ENCODE peak calls at places on chromosomes 13 and 19, in nine cellular contexts. V is ascending aorta; A is OCI-LY7; C is gastrocnemius medialis; P is H1; G is suprapubic skin; H is astrocyte of the spinal cord; U is CD8-positive, alpha-beta T cell; T is AG04449. R is an unnamed sample.

GRCh38 chr19:47523473-47523872 is 8.6 kb upstream of the NAPA start:
- DNase-seq in V (no peak), A (peak), C (no peak), P (no peak), G (no peak), H (no peak), U (no peak), T (no peak), R (no peak)

GRCh38 chr13:82961757-82962156 is 920.5 kb downstream of the SLITRK1 start:
- DNase-seq in V (no peak), A (no peak), C (no peak), P (no peak), G (no peak), H (no peak), U (no peak), T (no peak), R (no peak)

GRCh38 chr13:46812398-46812797 is 15.4 kb upstream of the ESD start:
- DNase-seq in V (no peak), A (no peak), C (no peak), P (no peak), G (no peak), H (no peak), U (no peak), T (no peak), R (no peak)

GRCh38 chr19:49438261-49438660 is 3.1 kb downstream of the SLC17A7 start:
- DNase-seq in V (no peak), A (no peak), C (no peak), P (no peak), G (no peak), H (no peak), U (no peak), T (no peak), R (no peak)

GRCh38 chr19:56121180-56122167 is at the start of gene ZNF787:
- DNase-seq in V (peak), A (peak), C (peak), P (peak), G (peak), H (peak), U (peak), T (peak), R (peak)

GRCh38 chr19:43318203-43318602 is 35.3 kb upstream of the CD177 start:
- DNase-seq in V (no peak), A (no peak), C (no peak), P (no peak), G (no peak), H (no peak), U (no peak), T (no peak), R (no peak)

GRCh38 chr19:35673121-35673804 is 6.9 kb downstream of the UPK1A start:
- DNase-seq in V (no peak), A (no peak), C (no peak), P (peak), G (no peak), H (peak), U (peak), T (no peak), R (no peak)

GRCh38 chr13:31970237-31970930 is 61.2 kb upstream of the FRY start:
- DNase-seq in V (no peak), A (no peak), C (no peak), P (no peak), G (no peak), H (peak), U (no peak), T (peak), R (no peak)

GRCh38 chr19:1254081-1254527 is 5.7 kb downstream of the MIDN start:
- DNase-seq in V (no peak), A (no peak), C (no peak), P (no peak), G (no peak), H (no peak), U (no peak), T (no peak), R (no peak)

GRCh38 chr19:35204799-35205732 is 23.5 kb downstream of the FAM187B start:
- DNase-seq in V (no peak), A (peak), C (no peak), P (no peak), G (no peak), H (no peak), U (no peak), T (no peak), R (no peak)

GRCh38 chr13:113627136-113627535 is 30.9 kb downstream of the ATP4B start:
- DNase-seq in V (no peak), A (no peak), C (no peak), P (no peak), G (peak), H (no peak), U (no peak), T (no peak), R (no peak)

GRCh38 chr19:47369923-47370625 is 21.0 kb downstream of the DHX34 start:
- DNase-seq in V (no peak), A (no peak), C (no peak), P (no peak), G (no peak), H (peak), U (no peak), T (peak), R (no peak)

GRCh38 chr13:107069107-107069776 is 501.3 kb upstream of the ARGLU1 start:
- DNase-seq in V (no peak), A (peak), C (no peak), P (no peak), G (no peak), H (no peak), U (no peak), T (no peak), R (no peak)

GRCh38 chr13:110949628-110950027 is 34.8 kb upstream of the ANKRD10 start:
- DNase-seq in V (no peak), A (no peak), C (no peak), P (no peak), G (no peak), H (no peak), U (no peak), T (no peak), R (no peak)

GRCh38 chr13:95564091-95564490 is 11.6 kb downstream of the CLDN10 start:
- DNase-seq in V (no peak), A (no peak), C (no peak), P (no peak), G (no peak), H (peak), U (no peak), T (no peak), R (no peak)

GRCh38 chr19:48842744-48843162 is 6.5 kb upstream of the HSD17B14 start:
- DNase-seq in V (no peak), A (peak), C (no peak), P (peak), G (no peak), H (peak), U (peak), T (no peak), R (peak)

GRCh38 chr13:70729369-70729768 is 621.1 kb upstream of the KLHL1 start:
- DNase-seq in V (no peak), A (no peak), C (no peak), P (no peak), G (no peak), H (no peak), U (no peak), T (no peak), R (no peak)

GRCh38 chr13:44622259-44622658 is 46.1 kb upstream of the TSC22D1 start:
- DNase-seq in V (no peak), A (no peak), C (no peak), P (no peak), G (no peak), H (no peak), U (no peak), T (no peak), R (no peak)

GRCh38 chr19:48681127-48681470 is 8.3 kb upstream of the NTN5 start:
- DNase-seq in V (no peak), A (no peak), C (no peak), P (no peak), G (no peak), H (peak), U (no peak), T (no peak), R (no peak)

GRCh38 chr13:30870916-30871712 is 35.0 kb upstream of the MEDAG start:
- DNase-seq in V (no peak), A (no peak), C (no peak), P (no peak), G (no peak), H (no peak), U (no peak), T (no peak), R (no peak)

GRCh38 chr13:95593462-95593861 is 40.9 kb downstream of the CLDN10 start:
- DNase-seq in V (no peak), A (no peak), C (no peak), P (no peak), G (no peak), H (no peak), U (no peak), T (no peak), R (no peak)

GRCh38 chr19:33953023-33953422 is 156.4 kb downstream of the KCTD15 start:
- DNase-seq in V (no peak), A (no peak), C (no peak), P (peak), G (no peak), H (no peak), U (no peak), T (no peak), R (peak)

GRCh38 chr13:67296511-67296910 is 66.4 kb upstream of the PCDH9 start:
- DNase-seq in V (no peak), A (no peak), C (no peak), P (no peak), G (no peak), H (peak), U (no peak), T (no peak), R (no peak)

GRCh38 chr13:113110048-113110851 is 4.7 kb downstream of the F7 start:
- DNase-seq in V (no peak), A (no peak), C (no peak), P (no peak), G (peak), H (no peak), U (no peak), T (no peak), R (no peak)

GRCh38 chr19:48064509-48064908 is 20.6 kb upstream of the CABP5 start:
- DNase-seq in V (no peak), A (no peak), C (no peak), P (no peak), G (no peak), H (no peak), U (no peak), T (no peak), R (no peak)

GRCh38 chr13:71864981-71865857 is 1.8 kb downstream of the DACH1 start:
- DNase-seq in V (no peak), A (no peak), C (no peak), P (peak), G (peak), H (peak), U (no peak), T (no peak), R (peak)

GRCh38 chr19:6604906-6605305 is 14.0 kb upstream of the CD70 start:
- DNase-seq in V (no peak), A (peak), C (no peak), P (no peak), G (no peak), H (no peak), U (no peak), T (no peak), R (no peak)

GRCh38 chr19:55579766-55580621 is 654 bp downstream of the ZNF579 start:
- DNase-seq in V (no peak), A (peak), C (no peak), P (peak), G (no peak), H (peak), U (no peak), T (no peak), R (no peak)

GRCh38 chr19:32230441-32230840 is 115.0 kb upstream of the ZNF507 start:
- DNase-seq in V (no peak), A (no peak), C (no peak), P (peak), G (no peak), H (no peak), U (no peak), T (no peak), R (no peak)

GRCh38 chr13:80050252-80050651 is 290.7 kb downstream of the SPRY2 start:
- DNase-seq in V (no peak), A (no peak), C (no peak), P (no peak), G (no peak), H (peak), U (no peak), T (no peak), R (no peak)

GRCh38 chr19:1866693-1867358 is 3.4 kb upstream of the KLF16 start:
- DNase-seq in V (no peak), A (no peak), C (no peak), P (no peak), G (no peak), H (no peak), U (no peak), T (no peak), R (no peak)

GRCh38 chr19:47657719-47658118 is 48.8 kb downstream of the BICRA start:
- DNase-seq in V (no peak), A (no peak), C (no peak), P (no peak), G (no peak), H (no peak), U (no peak), T (no peak), R (no peak)

DNA sequence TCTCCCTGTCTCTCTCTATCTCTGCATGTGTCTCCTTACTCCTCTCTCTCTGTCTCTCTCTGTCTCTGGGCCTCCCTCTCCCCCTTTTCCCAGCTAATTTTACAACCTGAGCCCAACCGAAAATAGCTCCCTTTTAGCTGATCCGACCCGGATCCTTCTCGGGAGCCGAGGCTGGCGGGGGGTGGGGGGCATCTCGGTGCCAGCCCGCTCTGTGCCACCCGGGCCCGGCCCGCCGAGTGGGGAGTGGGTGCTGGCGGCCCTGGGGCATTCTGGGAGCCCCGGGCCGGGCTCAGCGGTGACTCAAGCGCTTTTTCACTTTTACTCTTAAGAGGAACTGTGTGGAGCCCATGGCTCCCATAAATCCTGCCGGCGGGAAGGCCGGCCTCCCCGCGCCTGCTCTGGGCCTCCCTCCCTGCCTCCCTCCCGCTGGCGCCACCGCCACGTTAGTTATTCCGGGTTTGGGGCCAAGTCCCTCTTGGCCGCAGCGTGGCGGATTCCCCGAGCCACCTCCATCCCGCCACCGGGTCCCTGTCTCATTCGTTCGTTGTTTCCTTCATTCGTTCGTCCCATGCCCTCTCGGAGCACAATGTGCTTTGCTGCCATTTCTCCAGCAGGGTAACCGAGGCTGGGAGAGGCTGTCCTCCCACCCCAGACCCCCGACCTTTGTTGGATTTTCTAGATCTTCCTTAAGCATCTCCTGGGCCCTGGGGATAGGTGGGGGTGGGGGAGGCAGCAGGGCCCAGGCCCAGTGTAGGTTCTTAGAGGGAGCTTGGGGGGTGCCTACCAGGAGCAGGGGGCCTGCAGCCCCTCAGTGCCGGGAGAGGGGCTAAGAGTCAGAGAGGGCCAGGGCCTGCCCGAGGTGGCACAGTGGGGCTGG is 3.2 kb downstream of the NFIC start:
- DNase-seq in V (peak), A (no peak), C (peak), P (no peak), G (no peak), H (peak), U (no peak), T (no peak), R (no peak)
- TF ChIP-seq CTCF in V (no peak), A (no peak), C (no peak), P (no peak), G (no peak), H (no peak), U (no peak), T (no peak), R (no peak)

GRCh38 chr13:21517576-21517975 is 58.5 kb upstream of the ZDHHC20 start:
- DNase-seq in V (no peak), A (no peak), C (no peak), P (no peak), G (no peak), H (no peak), U (no peak), T (no peak), R (no peak)

GRCh38 chr13:21522847-21523246 is 63.7 kb upstream of the ZDHHC20 start:
- DNase-seq in V (no peak), A (no peak), C (no peak), P (no peak), G (no peak), H (no peak), U (no peak), T (no peak), R (no peak)

GRCh38 chr13:21522130-21522529 is 63.0 kb upstream of the ZDHHC20 start:
- DNase-seq in V (no peak), A (no peak), C (no peak), P (no peak), G (no peak), H (no peak), U (no peak), T (no peak), R (no peak)

GRCh38 chr13:21516806-21517205 is 57.7 kb upstream of the ZDHHC20 start:
- DNase-seq in V (no peak), A (no peak), C (no peak), P (no peak), G (no peak), H (no peak), U (no peak), T (no peak), R (no peak)

GRCh38 chr13:21518617-21519144 is 59.6 kb upstream of the ZDHHC20 start:
- DNase-seq in V (no peak), A (no peak), C (no peak), P (no peak), G (no peak), H (no peak), U (no peak), T (no peak), R (no peak)
- H3K4me3 ChIP-seq in V (no peak), A (no peak), C (no peak), P (no peak), G (no peak), H (no peak), U (no peak), T (no peak), R (no peak)

DNA sequence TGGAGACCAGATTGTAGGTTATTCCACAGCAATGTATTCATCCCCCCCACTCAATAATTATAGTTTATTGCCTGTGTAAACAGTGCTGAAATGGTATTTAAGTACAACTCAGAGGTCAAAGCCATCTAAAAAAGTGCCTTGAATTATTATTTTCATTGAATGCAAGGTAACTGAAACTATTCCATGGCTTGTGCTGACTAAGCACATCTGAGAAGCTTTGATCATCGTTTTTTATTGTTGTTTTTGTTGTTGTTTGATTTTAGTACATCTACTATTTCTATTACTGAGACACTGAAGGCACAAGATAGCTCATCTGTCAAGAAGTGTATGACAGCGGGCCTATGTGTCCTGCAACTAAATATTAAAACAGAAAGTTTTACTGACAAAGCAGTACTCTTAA is 308.0 kb downstream of the OXGR1 start:
- DNase-seq in V (no peak), A (no peak), C (no peak), P (no peak), G (no peak), H (no peak), U (no peak), T (no peak), R (no peak)
- TF ChIP-seq CTCF in V (no peak), A (no peak), C (no peak), P (no peak), G (no peak), H (no peak), U (no peak), T (no peak), R (no peak)

GRCh38 chr13:76397413-76397812 is 488.8 kb downstream of the KCTD12 start:
- DNase-seq in V (no peak), A (no peak), C (no peak), P (no peak), G (no peak), H (no peak), U (no peak), T (no peak), R (no peak)
- H3K4me3 ChIP-seq in V (no peak), A (no peak), C (no peak), P (no peak), G (no peak), H (no peak), U (no peak), T (no peak), R (no peak)

GRCh38 chr19:10332965-10333757 is at the start of gene RAVER1:
- DNase-seq in V (peak), A (peak), C (peak), P (peak), G (peak), H (peak), U (peak), T (peak), R (peak)

GRCh38 chr19:10335149-10336053 is 2.1 kb upstream of the RAVER1 start:
- DNase-seq in V (no peak), A (no peak), C (no peak), P (peak), G (no peak), H (no peak), U (no peak), T (no peak), R (no peak)

GRCh38 chr19:10332158-10332964 is 968 bp downstream of the RAVER1 start:
- DNase-seq in V (no peak), A (no peak), C (no peak), P (no peak), G (no peak), H (no peak), U (no peak), T (no peak), R (no peak)

GRCh38 chr19:10333758-10334339 is 520 bp upstream of the RAVER1 start:
- DNase-seq in V (no peak), A (no peak), C (no peak), P (peak), G (no peak), H (peak), U (no peak), T (no peak), R (no peak)

DNA sequence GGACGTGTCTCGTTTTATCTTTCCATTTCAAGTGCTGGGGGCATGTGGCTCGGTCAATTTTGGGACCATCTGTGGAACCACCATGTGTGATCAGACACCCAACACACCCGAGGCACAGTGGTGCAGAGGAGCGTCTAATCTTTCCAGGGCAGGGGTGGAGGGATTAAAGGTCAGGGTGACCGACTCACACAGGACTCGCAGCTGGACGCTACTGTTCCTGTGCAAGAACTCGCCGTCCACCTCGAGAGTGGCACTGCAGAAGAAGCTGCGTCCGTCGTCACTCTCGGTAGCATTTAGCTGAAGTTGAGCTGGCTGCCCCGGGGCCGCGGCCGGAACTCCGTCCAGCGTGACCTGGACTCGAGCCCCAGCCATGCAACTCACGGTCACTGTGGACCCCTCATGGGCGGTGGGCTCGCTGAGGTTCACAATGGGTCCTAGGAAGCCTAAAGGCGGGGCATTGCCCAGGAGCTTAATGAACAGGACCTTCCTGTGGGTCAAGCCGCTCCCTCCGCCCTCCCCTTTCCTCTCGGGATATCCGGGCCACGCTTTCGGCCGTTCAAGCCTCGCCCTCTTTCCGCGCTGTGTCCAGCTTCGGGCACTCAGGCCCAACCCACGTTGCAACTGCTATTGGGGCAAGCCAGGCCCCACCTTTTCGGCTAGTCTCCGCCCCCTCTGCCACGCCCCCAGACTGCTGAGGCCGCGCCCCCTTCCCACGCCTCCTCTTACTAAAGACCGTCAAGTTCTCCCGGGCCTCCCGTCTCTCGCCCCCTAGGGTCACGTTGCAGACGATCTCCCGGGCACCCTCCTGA is 1.2 kb upstream of the RAVER1 start:
- DNase-seq in V (peak), A (peak), C (peak), P (peak), G (peak), H (peak), U (no peak), T (peak), R (peak)
- TF ChIP-seq CTCF in V (no peak), A (no peak), C (no peak), P (peak), G (no peak), H (no peak), U (no peak), T (peak), R (no peak)

GRCh38 chr19:57615346-57615745 is 1.3 kb downstream of the ZNF134 start:
- DNase-seq in V (no peak), A (peak), C (no peak), P (no peak), G (no peak), H (no peak), U (no peak), T (no peak), R (no peak)

GRCh38 chr19:57623091-57623490 is 9.0 kb downstream of the ZNF134 start:
- DNase-seq in V (no peak), A (no peak), C (no peak), P (no peak), G (no peak), H (no peak), U (no peak), T (no peak), R (no peak)

GRCh38 chr19:57620673-57621348 is 6.8 kb downstream of the ZNF134 start:
- DNase-seq in V (no peak), A (no peak), C (no peak), P (no peak), G (no peak), H (peak), U (no peak), T (no peak), R (no peak)
- H3K4me3 ChIP-seq in V (no peak), A (no peak), C (peak), P (no peak), G (no peak), H (no peak), U (peak), T (no peak), R (no peak)